ENCODE peak calls at places on chromosomes 6 and 20, in four cellular contexts. G is coronary artery, Q is right lobe of liver, O is keratinocyte. E is an unnamed sample.

GRCh38 chr6:149854532-149854931 is 9.6 kb downstream of the LRP11 start:
- DNase-seq in G (no peak), Q (no peak), O (no peak), E (no peak)

GRCh38 chr20:40687384-40688128 is 1.5 kb downstream of the MAFB start:
- DNase-seq in G (peak), Q (peak), O (no peak), E (no peak)

GRCh38 chr6:15791401-15792137 is 128.7 kb upstream of the DTNBP1 start:
- DNase-seq in G (no peak), Q (no peak), O (no peak), E (no peak)

GRCh38 chr20:43991264-43991663 is 76.6 kb downstream of the TOX2 start:
- DNase-seq in G (no peak), Q (no peak), O (no peak), E (no peak)

GRCh38 chr6:46186583-46186982 is 15.8 kb upstream of the ENPP5 start:
- DNase-seq in G (no peak), Q (no peak), O (no peak), E (no peak)

GRCh38 chr20:37711987-37712961 is 18.4 kb downstream of the CTNNBL1 start:
- DNase-seq in G (no peak), Q (no peak), O (no peak), E (no peak)

GRCh38 chr6:23179994-23180393 is 610.6 kb downstream of the HDGFL1 start:
- DNase-seq in G (no peak), Q (no peak), O (no peak), E (no peak)

GRCh38 chr6:13357551-13358075 is 29.3 kb upstream of the TBC1D7 start:
- DNase-seq in G (no peak), Q (no peak), O (no peak), E (no peak)

GRCh38 chr20:36071848-36072247 is 82.7 kb upstream of the EPB41L1 start:
- DNase-seq in G (no peak), Q (no peak), O (no peak), E (no peak)

GRCh38 chr6:109304284-109305015 is 77.8 kb downstream of the CD164 start:
- DNase-seq in G (no peak), Q (no peak), O (no peak), E (no peak)

GRCh38 chr6:125812394-125813231 is 21.9 kb downstream of the NCOA7 start:
- DNase-seq in G (no peak), Q (no peak), O (no peak), E (no peak)

GRCh38 chr6:40328376-40328987 is 258.7 kb downstream of the LRFN2 start:
- DNase-seq in G (no peak), Q (no peak), O (peak), E (peak)

GRCh38 chr20:52047811-52048302 is 143.7 kb downstream of the ZFP64 start:
- DNase-seq in G (no peak), Q (no peak), O (no peak), E (no peak)

GRCh38 chr6:151651639-151652038 is 155.8 kb upstream of the ESR1 start:
- DNase-seq in G (no peak), Q (no peak), O (no peak), E (no peak)

GRCh38 chr6:164838068-164838615 is 471.3 kb downstream of the C6orf118 start:
- DNase-seq in G (no peak), Q (no peak), O (no peak), E (no peak)

GRCh38 chr6:108452725-108453195 is 108.0 kb upstream of the FOXO3 start:
- DNase-seq in G (no peak), Q (no peak), O (no peak), E (no peak)

GRCh38 chr6:39167321-39167720 is 52.3 kb upstream of the SAYSD1 start:
- DNase-seq in G (no peak), Q (no peak), O (no peak), E (no peak)

GRCh38 chr20:58448958-58449357 is 59.9 kb downstream of the VAPB start:
- DNase-seq in G (no peak), Q (no peak), O (no peak), E (no peak)
- H3K27ac ChIP-seq in G (no peak), Q (no peak), O (no peak), E (no peak)

GRCh38 chr6:142845143-142845571 is 99.8 kb downstream of the HIVEP2 start:
- DNase-seq in G (no peak), Q (no peak), O (no peak), E (no peak)

GRCh38 chr6:142846883-142847287 is 98.1 kb downstream of the HIVEP2 start:
- DNase-seq in G (no peak), Q (no peak), O (no peak), E (peak)

GRCh38 chr6:142846459-142846831 is 98.5 kb downstream of the HIVEP2 start:
- DNase-seq in G (no peak), Q (no peak), O (no peak), E (no peak)

GRCh38 chr6:142844065-142844755 is 100.8 kb downstream of the HIVEP2 start:
- DNase-seq in G (no peak), Q (no peak), O (no peak), E (no peak)

GRCh38 chr6:142845624-142846458 is 99.1 kb downstream of the HIVEP2 start:
- DNase-seq in G (peak), Q (peak), O (no peak), E (no peak)
- H3K27ac ChIP-seq in G (peak), Q (peak), O (peak), E (peak)

DNA sequence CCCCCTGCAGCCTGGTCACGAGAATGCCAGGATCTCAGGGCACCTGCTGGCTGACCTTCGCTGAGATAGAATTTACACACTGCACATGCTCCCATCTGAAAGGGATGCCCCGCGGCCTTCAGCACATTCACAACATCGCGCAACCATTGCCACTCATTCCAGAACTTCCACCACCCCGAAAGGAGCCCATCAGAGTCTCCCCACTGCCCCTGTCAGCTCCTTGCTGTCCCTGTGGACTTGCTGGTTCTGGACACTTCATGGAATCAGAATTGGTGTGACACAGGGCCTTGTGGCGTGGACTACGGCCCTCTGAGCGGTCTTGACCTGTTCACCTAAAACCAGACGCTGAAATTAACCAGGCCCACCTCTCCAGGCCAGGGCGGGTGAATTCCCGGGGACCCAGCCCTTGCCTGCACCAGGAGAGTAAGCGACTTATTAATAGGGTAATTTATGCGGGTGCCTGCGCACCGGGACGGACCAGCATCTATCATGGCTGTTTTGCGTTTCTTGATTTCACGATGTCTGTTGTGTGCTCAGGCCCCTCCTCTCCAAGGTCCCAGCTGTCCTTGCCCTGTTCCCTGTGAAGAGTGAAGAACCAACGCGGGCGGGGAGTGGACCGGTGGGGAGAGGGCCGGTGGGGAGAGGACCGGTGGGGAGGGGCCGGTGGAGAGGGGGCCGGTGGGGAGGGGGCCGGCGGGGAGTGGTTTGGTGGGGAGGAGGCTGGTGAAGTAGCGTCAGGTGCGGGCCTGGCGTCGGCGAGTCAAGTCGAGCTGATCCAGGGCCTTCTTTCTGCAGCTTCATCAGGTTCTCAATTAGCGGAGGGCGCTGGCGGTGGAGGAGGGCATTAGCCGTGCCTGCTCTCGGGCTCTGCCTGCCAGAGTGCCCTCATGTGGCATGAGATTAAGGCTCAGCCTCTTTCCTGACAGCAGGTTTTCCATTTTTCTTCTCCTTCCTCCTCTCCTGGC is 20.9 kb upstream of the BHLHE23 start:
- DNase-seq in G (no peak), Q (peak), O (no peak), E (no peak)
- H3K27ac ChIP-seq in G (no peak), Q (no peak), O (no peak), E (no peak)

DNA sequence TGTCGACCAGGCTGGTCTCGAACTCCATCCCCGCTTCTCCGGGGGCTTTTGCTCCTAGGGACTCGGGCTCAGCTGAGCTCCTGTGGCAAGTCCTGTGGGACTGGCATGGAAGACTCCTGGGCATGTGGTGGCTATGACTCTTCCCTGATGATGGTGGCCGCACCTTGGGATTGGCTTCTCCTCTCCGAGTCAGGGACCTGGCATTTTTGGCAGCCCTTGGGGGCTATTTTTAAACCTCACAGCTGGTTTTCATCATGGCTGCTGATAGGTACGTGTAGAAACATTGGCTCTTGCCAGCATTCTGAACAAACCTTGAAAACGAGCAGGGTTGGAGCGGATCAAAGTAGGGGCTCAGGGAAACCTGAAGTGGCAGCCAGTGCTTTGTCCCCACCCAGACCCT is 54.1 kb downstream of the RBM38 start:
- DNase-seq in G (peak), Q (no peak), O (no peak), E (no peak)
- H3K27ac ChIP-seq in G (peak), Q (no peak), O (no peak), E (no peak)